ENCODE peak calls at places on chromosomes 12 and 14, in seven cellular contexts. One of them, this sample, is unnamed.

GRCh38 chr14:70789361-70789760 is 20.0 kb downstream of the MAP3K9 start:
- DNase-seq in foreskin fibroblast: peak; percentile 73
- DNase-seq in cerebellar cortex: no peak
- DNase-seq in C1 segment of cervical spinal cord: no peak
- DNase-seq in activated naive CD4-positive, alpha-beta T cell treated with anti-CD3 and anti-CD28 coated beads, Interleukin-2, amount 10 ng/mL, durations not matched to agents 7 days and 5 days: no peak
- DNase-seq in D341Med: no peak
- DNase-seq in GM10248: no peak
- DNase-seq in this sample: peak; percentile 57

GRCh38 chr12:42759622-42760273 is 170.2 kb upstream of the PRICKLE1 start:
- DNase-seq in foreskin fibroblast: peak; percentile 92
- DNase-seq in cerebellar cortex: no peak
- DNase-seq in C1 segment of cervical spinal cord: no peak
- DNase-seq in activated naive CD4-positive, alpha-beta T cell treated with anti-CD3 and anti-CD28 coated beads, Interleukin-2, amount 10 ng/mL, durations not matched to agents 7 days and 5 days: no peak
- DNase-seq in D341Med: no peak
- DNase-seq in GM10248: no peak
- DNase-seq in this sample: peak; percentile 80

GRCh38 chr12:52818376-52818775 is 4.5 kb upstream of the KRT4 start:
- DNase-seq in foreskin fibroblast: no peak
- DNase-seq in cerebellar cortex: no peak
- DNase-seq in C1 segment of cervical spinal cord: no peak
- DNase-seq in activated naive CD4-positive, alpha-beta T cell treated with anti-CD3 and anti-CD28 coated beads, Interleukin-2, amount 10 ng/mL, durations not matched to agents 7 days and 5 days: no peak
- DNase-seq in D341Med: no peak
- DNase-seq in GM10248: no peak
- DNase-seq in this sample: no peak

GRCh38 chr14:102928412-102929348 is 6.2 kb downstream of the AMN start:
- DNase-seq in foreskin fibroblast: peak; percentile 61
- DNase-seq in cerebellar cortex: no peak
- DNase-seq in C1 segment of cervical spinal cord: no peak
- DNase-seq in activated naive CD4-positive, alpha-beta T cell treated with anti-CD3 and anti-CD28 coated beads, Interleukin-2, amount 10 ng/mL, durations not matched to agents 7 days and 5 days: peak; percentile 82
- DNase-seq in D341Med: peak; percentile 85
- DNase-seq in GM10248: peak; percentile 88
- DNase-seq in this sample: peak; percentile 72

GRCh38 chr14:90299408-90299807 is 32.3 kb downstream of the NRDE2 start:
- DNase-seq in foreskin fibroblast: no peak
- DNase-seq in cerebellar cortex: no peak
- DNase-seq in C1 segment of cervical spinal cord: no peak
- DNase-seq in activated naive CD4-positive, alpha-beta T cell treated with anti-CD3 and anti-CD28 coated beads, Interleukin-2, amount 10 ng/mL, durations not matched to agents 7 days and 5 days: no peak
- DNase-seq in D341Med: no peak
- DNase-seq in GM10248: no peak
- DNase-seq in this sample: no peak

GRCh38 chr12:6771509-6772330 is 600 bp upstream of the LAG3 start:
- DNase-seq in foreskin fibroblast: peak; percentile 30
- DNase-seq in cerebellar cortex: no peak
- DNase-seq in C1 segment of cervical spinal cord: no peak
- DNase-seq in activated naive CD4-positive, alpha-beta T cell treated with anti-CD3 and anti-CD28 coated beads, Interleukin-2, amount 10 ng/mL, durations not matched to agents 7 days and 5 days: no peak
- DNase-seq in D341Med: no peak
- DNase-seq in GM10248: no peak
- DNase-seq in this sample: no peak

GRCh38 chr12:123714302-123714627 is 2.1 kb downstream of the ATP6V0A2 start:
- DNase-seq in foreskin fibroblast: no peak
- DNase-seq in cerebellar cortex: peak; percentile 8
- DNase-seq in C1 segment of cervical spinal cord: no peak
- DNase-seq in activated naive CD4-positive, alpha-beta T cell treated with anti-CD3 and anti-CD28 coated beads, Interleukin-2, amount 10 ng/mL, durations not matched to agents 7 days and 5 days: peak; percentile 24
- DNase-seq in D341Med: no peak
- DNase-seq in GM10248: peak; percentile 49
- DNase-seq in this sample: no peak

GRCh38 chr12:116136340-116136739 is 141.2 kb downstream of the MED13L start:
- DNase-seq in foreskin fibroblast: peak; percentile 60
- DNase-seq in cerebellar cortex: no peak
- DNase-seq in C1 segment of cervical spinal cord: no peak
- DNase-seq in activated naive CD4-positive, alpha-beta T cell treated with anti-CD3 and anti-CD28 coated beads, Interleukin-2, amount 10 ng/mL, durations not matched to agents 7 days and 5 days: no peak
- DNase-seq in D341Med: no peak
- DNase-seq in GM10248: no peak
- DNase-seq in this sample: peak; percentile 72

GRCh38 chr12:121008347-121009098 is 7.8 kb downstream of the C12orf43 start:
- DNase-seq in foreskin fibroblast: no peak
- DNase-seq in cerebellar cortex: no peak
- DNase-seq in C1 segment of cervical spinal cord: no peak
- DNase-seq in activated naive CD4-positive, alpha-beta T cell treated with anti-CD3 and anti-CD28 coated beads, Interleukin-2, amount 10 ng/mL, durations not matched to agents 7 days and 5 days: no peak
- DNase-seq in D341Med: no peak
- DNase-seq in GM10248: no peak
- DNase-seq in this sample: no peak

This sample was measured in astrocyte of the hippocampus.